ENCODE peak calls at places on chromosomes 1 and 21, in six cellular contexts. T, R, N, K, U and Q are unnamed samples.

GRCh38 chr1:67515324-67516080 is 85.3 kb upstream of the SERBP1 start:
- DNase-seq in N (no peak), K (no peak), U (no peak), T (no peak), R (no peak), Q (no peak)

GRCh38 chr1:65734976-65735375 is 57.7 kb upstream of the PDE4B start:
- DNase-seq in T (peak), R (no peak), K (no peak), N (no peak), U (no peak), Q (no peak)

GRCh38 chr1:26531651-26532131 is 2.1 kb downstream of the RPS6KA1 start:
- DNase-seq in R (no peak), K (no peak), U (no peak), N (peak), T (no peak), Q (no peak)

GRCh38 chr1:93436496-93436895 is 11.4 kb upstream of the FNBP1L start:
- DNase-seq in K (no peak), U (no peak), R (no peak), T (no peak), N (no peak), Q (no peak)

GRCh38 chr21:31012133-31013089 is 25.9 kb downstream of the KRTAP19-8 start:
- DNase-seq in R (no peak), U (peak), T (no peak), K (no peak), N (no peak), Q (no peak)

GRCh38 chr1:147773215-147773715 is 12.9 kb upstream of the GJA5 start:
- DNase-seq in T (no peak), K (no peak), R (no peak), U (no peak), N (no peak), Q (no peak)

GRCh38 chr1:15799004-15799867 is 8.2 kb downstream of the UQCRHL start:
- DNase-seq in U (no peak), T (peak), R (peak), N (no peak), K (no peak), Q (peak)

GRCh38 chr1:244163861-244164562 is 112.9 kb downstream of the ZBTB18 start:
- DNase-seq in N (no peak), T (peak), U (no peak), K (no peak), R (peak), Q (no peak)

GRCh38 chr21:41975391-41976272 is 21.8 kb upstream of the C2CD2 start:
- DNase-seq in K (no peak), N (no peak), R (no peak), U (no peak), T (no peak), Q (no peak)

GRCh38 chr1:185297986-185298385 is 19.1 kb downstream of the IVNS1ABP start:
- DNase-seq in U (no peak), T (peak), R (no peak), K (no peak), N (no peak), Q (no peak)

GRCh38 chr1:32266926-32267645 is 16.0 kb downstream of the LCK start:
- DNase-seq in T (peak), U (no peak), R (no peak), N (no peak), K (no peak), Q (peak)

GRCh38 chr1:116971481-116971880 is 30.1 kb upstream of the CD101 start:
- DNase-seq in N (peak), U (no peak), T (no peak), R (no peak), K (no peak), Q (no peak)

GRCh38 chr21:26798856-26799751 is 46.1 kb downstream of the ADAMTS1 start:
- DNase-seq in K (no peak), N (no peak), T (peak), R (no peak), U (no peak), Q (no peak)

GRCh38 chr1:13487143-13487868 is 26.5 kb downstream of the LRRC38 start:
- DNase-seq in R (no peak), U (no peak), K (no peak), N (no peak), T (no peak), Q (no peak)

GRCh38 chr21:41470054-41470453 is 37.9 kb downstream of the TMPRSS2 start:
- DNase-seq in U (no peak), K (no peak), R (no peak), T (no peak), N (no peak), Q (no peak)

GRCh38 chr1:27017206-27017605 is 4.6 kb upstream of the TENT5B start:
- DNase-seq in R (no peak), T (no peak), K (no peak), N (no peak), U (no peak), Q (no peak)

GRCh38 chr1:58964880-58965279 is 181.0 kb upstream of the JUN start:
- DNase-seq in N (no peak), U (no peak), T (peak), R (no peak), K (no peak), Q (peak)

GRCh38 chr1:27603320-27603961 is 503 bp downstream of the AHDC1 start:
- DNase-seq in U (no peak), T (no peak), R (peak), N (no peak), K (peak), Q (no peak)

GRCh38 chr21:37984416-37984815 is 68.2 kb upstream of the KCNJ6 start:
- DNase-seq in R (no peak), U (no peak), T (no peak), N (no peak), K (no peak), Q (no peak)

GRCh38 chr1:40042337-40042736 is 1.8 kb downstream of the CAP1 start:
- DNase-seq in U (no peak), K (no peak), R (no peak), T (peak), N (no peak), Q (no peak)

GRCh38 chr1:228015276-228016180 is 8.7 kb downstream of the WNT3A start:
- DNase-seq in N (no peak), T (peak), K (no peak), U (no peak), R (peak), Q (no peak)

GRCh38 chr1:29973406-29973805 is 737.1 kb downstream of the PTPRU start:
- DNase-seq in N (no peak), R (no peak), U (no peak), K (no peak), T (no peak), Q (no peak)

GRCh38 chr1:64010316-64010715 is 193.1 kb upstream of the UBE2U start:
- DNase-seq in U (no peak), T (no peak), K (no peak), N (no peak), R (no peak), Q (no peak)

GRCh38 chr1:175270361-175270760 is 77.8 kb upstream of the KIAA0040 start:
- DNase-seq in K (no peak), U (no peak), N (no peak), R (no peak), T (no peak), Q (no peak)

GRCh38 chr1:150562384-150563339 is 13.5 kb downstream of the ADAMTSL4 start:
- DNase-seq in U (peak), K (no peak), T (no peak), N (no peak), R (no peak), Q (no peak)

GRCh38 chr1:91730781-91731732 is 154.9 kb downstream of the TGFBR3 start:
- DNase-seq in T (peak), N (no peak), U (no peak), R (no peak), K (peak), Q (no peak)

GRCh38 chr1:69755647-69756046 is 187.9 kb downstream of the LRRC7 start:
- DNase-seq in T (no peak), N (no peak), U (no peak), R (no peak), K (no peak), Q (no peak)

GRCh38 chr1:179953974-179954493 is 576 bp upstream of the CEP350 start:
- DNase-seq in N (peak), T (peak), R (peak), K (no peak), U (no peak), Q (peak)
- TF ChIP-seq SMC3 in N (no peak), T (no peak), R (no peak), K (no peak), U (no peak), Q (no peak)

DNA sequence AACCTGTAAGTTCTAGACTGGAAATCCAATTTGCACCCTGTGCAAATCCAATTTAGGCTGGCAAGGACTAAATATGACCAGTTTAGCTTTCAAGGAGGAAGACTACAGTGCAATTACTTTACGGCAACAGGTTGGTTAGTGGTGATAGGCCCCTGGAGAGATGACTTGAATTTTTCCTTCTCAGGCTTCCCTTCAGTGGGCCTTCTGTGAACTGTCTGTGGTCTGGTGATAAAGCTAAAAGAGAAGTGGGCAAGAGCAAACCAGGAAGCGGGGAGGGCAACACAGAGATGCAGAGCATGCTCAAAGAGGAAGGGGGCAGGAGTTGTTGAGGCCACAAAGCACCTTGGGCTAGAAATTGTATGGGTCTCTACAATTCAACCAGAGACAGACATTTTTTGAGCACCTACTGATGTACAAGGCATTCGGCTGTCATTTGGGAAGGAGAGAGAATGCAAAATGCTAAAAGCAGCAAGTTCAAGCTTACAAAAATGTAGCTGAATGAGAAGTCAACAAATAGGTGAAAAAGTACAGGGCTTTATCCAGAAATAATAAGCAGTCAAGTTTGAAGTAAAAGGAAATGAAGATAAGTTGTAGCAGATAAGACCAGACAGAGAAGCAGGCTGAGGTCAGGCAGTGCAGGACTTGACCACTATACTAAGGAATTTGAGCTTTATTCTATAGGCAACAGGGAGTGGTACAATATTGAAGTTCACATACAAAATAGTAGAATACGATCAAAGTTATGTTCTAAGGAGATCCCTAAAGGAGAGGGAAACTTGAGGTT is 23.9 kb downstream of the INPP5B start:
- DNase-seq in K (peak), N (no peak), T (no peak), U (peak), R (no peak), Q (no peak)
- TF ChIP-seq SMC3 in K (no peak), N (no peak), T (no peak), U (peak), R (no peak), Q (no peak)

DNA sequence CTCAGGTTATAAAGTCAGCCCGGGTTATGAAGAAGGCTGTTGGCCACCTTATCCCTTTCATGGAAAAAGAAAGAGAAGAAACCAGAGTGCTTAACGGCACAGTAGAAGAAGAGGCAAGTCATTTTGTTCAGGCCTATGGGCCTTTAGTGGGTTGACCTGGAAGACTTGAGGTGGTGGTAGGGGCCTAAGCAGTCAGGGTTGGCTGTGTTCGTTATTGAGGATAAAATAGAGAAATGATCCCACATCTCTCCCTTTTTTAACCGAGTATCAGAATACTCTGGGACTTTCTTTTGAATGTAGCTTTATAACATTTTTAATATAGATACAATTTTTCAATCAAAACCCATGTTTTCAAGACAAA is 67.1 kb downstream of the MTR start:
- DNase-seq in T (no peak), N (no peak), R (no peak), K (no peak), U (no peak), Q (no peak)
- TF ChIP-seq SMC3 in T (no peak), N (no peak), R (no peak), K (no peak), U (no peak), Q (no peak)

GRCh38 chr1:36125129-36125991 is at the start of gene COL8A2:
- DNase-seq in K (peak), R (no peak), N (peak), U (no peak), T (no peak), Q (no peak)
- TF ChIP-seq SMC3 in K (no peak), R (no peak), N (no peak), U (no peak), T (no peak), Q (no peak)

GRCh38 chr1:179881642-179882252 is 338 bp upstream of the TOR1AIP1 start:
- DNase-seq in U (no peak), T (peak), K (no peak), R (peak), N (peak), Q (peak)
- TF ChIP-seq SMC3 in U (no peak), T (no peak), K (no peak), R (no peak), N (no peak), Q (no peak)